ENCODE peak calls at places on chromosomes 4 and X, in eight cellular contexts. One of them, this sample, is unnamed. For H3K4me1, the result is how much of the 10 kb centered on the place peaks cover.

GRCh38 chr4:88697588-88698329 is at the start of gene NAP1L5:
- DNase-seq in HCT116: peak
- DNase-seq in Peyer's patch: peak
- DNase-seq in ovary: peak
- DNase-seq in upper lobe of left lung: peak
- DNase-seq in A549: peak
- DNase-seq in transverse colon: peak
- DNase-seq in tibial nerve: peak
- DNase-seq in this sample: peak

GRCh38 chrX:103398321-103398937 is 22.1 kb downstream of the BEX3 start:
- DNase-seq in HCT116: peak
- DNase-seq in Peyer's patch: no peak
- DNase-seq in ovary: no peak
- DNase-seq in upper lobe of left lung: no peak
- DNase-seq in A549: peak
- DNase-seq in transverse colon: no peak
- DNase-seq in tibial nerve: no peak
- DNase-seq in this sample: peak

GRCh38 chrX:129798888-129799287 is 19.1 kb downstream of the SASH3 start:
- DNase-seq in HCT116: no peak
- DNase-seq in Peyer's patch: no peak
- DNase-seq in ovary: no peak
- DNase-seq in upper lobe of left lung: no peak
- DNase-seq in A549: no peak
- DNase-seq in transverse colon: no peak
- DNase-seq in tibial nerve: no peak
- DNase-seq in this sample: no peak

GRCh38 chr4:6942238-6942800 is 32.7 kb downstream of the TBC1D14 start:
- DNase-seq in HCT116: peak
- DNase-seq in Peyer's patch: peak
- DNase-seq in ovary: no peak
- DNase-seq in upper lobe of left lung: no peak
- DNase-seq in A549: peak
- DNase-seq in transverse colon: no peak
- DNase-seq in tibial nerve: no peak
- DNase-seq in this sample: peak

GRCh38 chr4:149017022-149017734 is 575.0 kb upstream of the NR3C2 start:
- DNase-seq in HCT116: no peak
- DNase-seq in Peyer's patch: no peak
- DNase-seq in ovary: no peak
- DNase-seq in upper lobe of left lung: no peak
- DNase-seq in A549: no peak
- DNase-seq in transverse colon: no peak
- DNase-seq in tibial nerve: no peak
- DNase-seq in this sample: no peak

GRCh38 chr4:76589402-76589801 is 154.4 kb downstream of the SHROOM3 start:
- DNase-seq in HCT116: no peak
- DNase-seq in Peyer's patch: no peak
- DNase-seq in ovary: no peak
- DNase-seq in upper lobe of left lung: no peak
- DNase-seq in A549: no peak
- DNase-seq in transverse colon: peak
- DNase-seq in tibial nerve: no peak
- DNase-seq in this sample: no peak

GRCh38 chr4:45331796-45332195 is 605.4 kb upstream of the GNPDA2 start:
- DNase-seq in HCT116: no peak
- DNase-seq in Peyer's patch: no peak
- DNase-seq in ovary: no peak
- DNase-seq in upper lobe of left lung: no peak
- DNase-seq in A549: no peak
- DNase-seq in transverse colon: no peak
- DNase-seq in tibial nerve: no peak
- DNase-seq in this sample: no peak

GRCh38 chr4:149884046-149884445 is 68.4 kb upstream of the IQCM start:
- DNase-seq in HCT116: no peak
- DNase-seq in Peyer's patch: no peak
- DNase-seq in ovary: no peak
- DNase-seq in upper lobe of left lung: no peak
- DNase-seq in A549: no peak
- DNase-seq in transverse colon: peak
- DNase-seq in tibial nerve: no peak
- DNase-seq in this sample: peak

GRCh38 chr4:174522183-174523002 is at the start of gene HPGD:
- DNase-seq in HCT116: no peak
- DNase-seq in Peyer's patch: peak
- DNase-seq in ovary: peak
- DNase-seq in upper lobe of left lung: peak
- DNase-seq in A549: peak
- DNase-seq in transverse colon: peak
- DNase-seq in tibial nerve: no peak
- DNase-seq in this sample: peak

GRCh38 chr4:83266689-83267088 is 17.9 kb downstream of the COQ2 start:
- DNase-seq in HCT116: no peak
- DNase-seq in Peyer's patch: no peak
- DNase-seq in ovary: no peak
- DNase-seq in upper lobe of left lung: no peak
- DNase-seq in A549: no peak
- DNase-seq in transverse colon: no peak
- DNase-seq in tibial nerve: no peak
- DNase-seq in this sample: no peak

GRCh38 chr4:40206421-40206820 is 9.6 kb downstream of the RHOH start:
- DNase-seq in HCT116: no peak
- DNase-seq in Peyer's patch: no peak
- DNase-seq in ovary: no peak
- DNase-seq in upper lobe of left lung: no peak
- DNase-seq in A549: no peak
- DNase-seq in transverse colon: no peak
- DNase-seq in tibial nerve: no peak
- DNase-seq in this sample: no peak

GRCh38 chr4:93764647-93765246 is 63.8 kb upstream of the ATOH1 start:
- DNase-seq in HCT116: peak
- DNase-seq in Peyer's patch: no peak
- DNase-seq in ovary: no peak
- DNase-seq in upper lobe of left lung: no peak
- DNase-seq in A549: peak
- DNase-seq in transverse colon: no peak
- DNase-seq in tibial nerve: no peak
- DNase-seq in this sample: peak

GRCh38 chrX:55127692-55128091 is 38.9 kb downstream of the PAGE2 start:
- DNase-seq in HCT116: no peak
- DNase-seq in Peyer's patch: no peak
- DNase-seq in ovary: no peak
- DNase-seq in upper lobe of left lung: no peak
- DNase-seq in A549: no peak
- DNase-seq in transverse colon: no peak
- DNase-seq in tibial nerve: no peak
- DNase-seq in this sample: no peak

GRCh38 chrX:133913009-133913408 is 72.4 kb downstream of the GPC3 start:
- DNase-seq in HCT116: no peak
- DNase-seq in Peyer's patch: no peak
- DNase-seq in ovary: no peak
- DNase-seq in upper lobe of left lung: no peak
- DNase-seq in A549: no peak
- DNase-seq in transverse colon: no peak
- DNase-seq in tibial nerve: no peak
- DNase-seq in this sample: no peak

GRCh38 chrX:40373641-40374040 is 207.1 kb upstream of the ATP6AP2 start:
- DNase-seq in HCT116: no peak
- DNase-seq in Peyer's patch: no peak
- DNase-seq in ovary: no peak
- DNase-seq in upper lobe of left lung: no peak
- DNase-seq in A549: no peak
- DNase-seq in transverse colon: no peak
- DNase-seq in tibial nerve: no peak
- DNase-seq in this sample: no peak

GRCh38 chrX:86047174-86047991 is at the start of gene CHM:
- DNase-seq in HCT116: peak
- DNase-seq in Peyer's patch: peak
- DNase-seq in ovary: peak
- DNase-seq in upper lobe of left lung: no peak
- DNase-seq in A549: peak
- DNase-seq in transverse colon: peak
- DNase-seq in tibial nerve: peak
- DNase-seq in this sample: peak

GRCh38 chrX:136910565-136911040 is 30.1 kb upstream of the RBMX start:
- DNase-seq in HCT116: no peak
- DNase-seq in Peyer's patch: no peak
- DNase-seq in ovary: no peak
- DNase-seq in upper lobe of left lung: no peak
- DNase-seq in A549: no peak
- DNase-seq in transverse colon: no peak
- DNase-seq in tibial nerve: no peak
- DNase-seq in this sample: no peak

GRCh38 chr4:147347217-147347616 is 133.7 kb upstream of the EDNRA start:
- DNase-seq in HCT116: no peak
- DNase-seq in Peyer's patch: no peak
- DNase-seq in ovary: no peak
- DNase-seq in upper lobe of left lung: no peak
- DNase-seq in A549: no peak
- DNase-seq in transverse colon: no peak
- DNase-seq in tibial nerve: no peak
- DNase-seq in this sample: no peak

GRCh38 chr4:98519268-98519993 is 139.0 kb downstream of the TSPAN5 start:
- DNase-seq in HCT116: no peak
- DNase-seq in Peyer's patch: no peak
- DNase-seq in ovary: peak
- DNase-seq in upper lobe of left lung: no peak
- DNase-seq in A549: no peak
- DNase-seq in transverse colon: no peak
- DNase-seq in tibial nerve: no peak
- DNase-seq in this sample: no peak

GRCh38 chr4:156347412-156348075 is 393.9 kb upstream of the CTSO start:
- DNase-seq in HCT116: peak
- DNase-seq in Peyer's patch: no peak
- DNase-seq in ovary: no peak
- DNase-seq in upper lobe of left lung: no peak
- DNase-seq in A549: no peak
- DNase-seq in transverse colon: no peak
- DNase-seq in tibial nerve: no peak
- DNase-seq in this sample: no peak

GRCh38 chr4:8117278-8117682 is 41.3 kb downstream of the ABLIM2 start:
- DNase-seq in HCT116: peak
- DNase-seq in Peyer's patch: no peak
- DNase-seq in ovary: peak
- DNase-seq in upper lobe of left lung: no peak
- DNase-seq in A549: peak
- DNase-seq in transverse colon: peak
- DNase-seq in tibial nerve: no peak
- DNase-seq in this sample: peak
- TF ChIP-seq POLR2A in HCT116: no peak
- TF ChIP-seq POLR2A in Peyer's patch: no peak
- TF ChIP-seq POLR2A in ovary: no peak
- TF ChIP-seq POLR2A in upper lobe of left lung: no peak
- TF ChIP-seq POLR2A in A549: no peak
- TF ChIP-seq POLR2A in transverse colon: no peak
- TF ChIP-seq POLR2A in tibial nerve: no peak
- TF ChIP-seq POLR2A in this sample: no peak

DNA sequence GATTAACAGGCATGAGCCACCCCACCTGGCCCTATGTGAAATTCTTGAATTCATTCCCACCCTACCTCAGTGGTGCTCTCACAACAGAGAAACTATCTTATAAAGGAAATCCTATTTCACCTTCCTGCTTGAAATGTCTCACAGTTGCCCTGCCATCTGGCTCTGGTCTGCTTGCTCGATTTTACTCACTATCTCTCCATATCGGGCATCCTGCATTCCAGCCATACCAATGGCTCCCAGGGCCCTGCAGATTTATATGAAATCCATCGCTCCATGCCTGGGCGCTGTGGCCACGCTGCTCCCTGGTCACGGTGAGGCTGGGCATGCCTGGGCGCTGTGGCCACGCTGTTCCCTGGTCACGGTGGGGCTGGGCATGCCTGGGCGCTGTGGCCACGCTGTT is 15.8 kb downstream of the SORBS2 start:
- DNase-seq in HCT116: no peak
- DNase-seq in Peyer's patch: no peak
- DNase-seq in ovary: no peak
- DNase-seq in upper lobe of left lung: no peak
- DNase-seq in A549: no peak
- DNase-seq in transverse colon: no peak
- DNase-seq in tibial nerve: no peak
- DNase-seq in this sample: no peak
- H3K4me1 ChIP-seq in HCT116: under half
- H3K4me1 ChIP-seq in Peyer's patch: under half
- H3K4me1 ChIP-seq in ovary: under half
- H3K4me1 ChIP-seq in upper lobe of left lung: under half
- H3K4me1 ChIP-seq in A549: under half
- H3K4me1 ChIP-seq in transverse colon: under half
- H3K4me1 ChIP-seq in tibial nerve: under half
- H3K4me1 ChIP-seq in this sample: under half

DNA sequence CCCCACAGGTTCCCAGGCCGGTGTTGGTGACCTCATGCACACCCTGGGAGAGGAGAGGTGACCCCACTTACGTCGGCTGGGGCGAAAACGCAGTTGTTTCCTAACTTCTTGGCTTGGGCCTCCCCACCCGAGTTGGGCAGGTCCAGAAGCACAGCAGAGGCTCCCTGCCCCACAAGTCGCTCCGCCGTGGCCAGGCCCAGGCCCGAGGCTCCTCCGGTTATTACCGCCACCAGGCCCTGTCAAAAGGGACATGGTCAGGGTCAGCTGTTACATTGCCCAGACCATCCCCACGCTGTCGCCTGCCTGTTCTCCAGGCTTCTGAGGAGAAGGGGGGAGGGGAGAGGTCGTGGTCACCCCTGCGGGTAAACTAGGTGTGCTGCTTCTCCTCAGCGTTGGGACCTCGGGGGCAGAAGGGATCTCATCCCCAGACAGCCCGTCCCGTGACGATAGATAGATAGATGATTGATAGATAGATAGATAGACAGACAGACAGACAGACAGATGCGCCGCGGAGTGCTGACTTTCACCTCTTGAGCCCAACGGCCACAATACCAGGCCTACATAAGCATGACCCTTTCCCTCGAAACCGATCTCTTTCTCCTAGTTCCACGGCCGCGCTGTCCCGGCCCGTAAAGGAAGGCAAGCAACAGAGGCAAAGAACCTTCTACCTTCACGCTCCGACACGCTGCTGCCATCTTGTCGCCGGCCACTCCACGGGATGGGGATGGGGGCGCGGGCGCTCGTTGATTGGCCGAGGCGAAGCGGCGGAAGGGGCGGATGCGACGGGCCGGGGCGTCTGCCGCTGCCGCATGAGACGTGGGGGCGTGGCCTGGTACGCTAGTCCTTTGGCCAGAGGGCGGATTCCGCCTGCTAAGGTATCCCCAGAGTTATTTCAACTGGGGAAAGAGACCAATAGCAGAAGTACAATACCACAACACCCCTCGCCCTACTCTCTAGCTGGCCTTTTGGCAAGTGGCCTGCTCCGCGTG is at the start of gene HSD17B10:
- DNase-seq in HCT116: peak
- DNase-seq in Peyer's patch: peak
- DNase-seq in ovary: peak
- DNase-seq in upper lobe of left lung: peak
- DNase-seq in A549: peak
- DNase-seq in transverse colon: peak
- DNase-seq in tibial nerve: peak
- DNase-seq in this sample: peak
- TF ChIP-seq POLR2A in HCT116: peak
- TF ChIP-seq POLR2A in Peyer's patch: peak
- TF ChIP-seq POLR2A in ovary: peak
- TF ChIP-seq POLR2A in upper lobe of left lung: peak
- TF ChIP-seq POLR2A in A549: peak
- TF ChIP-seq POLR2A in transverse colon: peak
- TF ChIP-seq POLR2A in tibial nerve: no peak
- TF ChIP-seq POLR2A in this sample: no peak

GRCh38 chr4:158818595-158818994 is 49.8 kb downstream of the FNIP2 start:
- DNase-seq in HCT116: no peak
- DNase-seq in Peyer's patch: no peak
- DNase-seq in ovary: no peak
- DNase-seq in upper lobe of left lung: no peak
- DNase-seq in A549: no peak
- DNase-seq in transverse colon: no peak
- DNase-seq in tibial nerve: no peak
- DNase-seq in this sample: no peak
- H3K4me1 ChIP-seq in HCT116: under half
- H3K4me1 ChIP-seq in Peyer's patch: under half
- H3K4me1 ChIP-seq in ovary: under half
- H3K4me1 ChIP-seq in upper lobe of left lung: half or more
- H3K4me1 ChIP-seq in A549: under half
- H3K4me1 ChIP-seq in transverse colon: half or more
- H3K4me1 ChIP-seq in tibial nerve: under half
- H3K4me1 ChIP-seq in this sample: under half

This sample was measured in adrenal gland.